ENCODE peak calls at places on chromosome 13, in four cellular contexts. N is transverse colon, F is ascending aorta, G is left lung. K is an unnamed sample. For H3K4me1, the result is how much of the 10 kb centered on the place peaks cover.

GRCh38 chr13:62357887-62358645 is 942.4 kb upstream of the PCDH20 start:
- DNase-seq in G (no peak), F (no peak), N (no peak), K (no peak)

GRCh38 chr13:111599791-111600190 is 279.3 kb downstream of the TEX29 start:
- DNase-seq in F (no peak), N (no peak), G (no peak), K (no peak)

GRCh38 chr13:21060063-21060826 is 1.1 kb downstream of the LATS2 start:
- DNase-seq in F (peak), G (peak), N (peak), K (no peak)

GRCh38 chr13:23427342-23428182 is 5.9 kb downstream of the SACS start:
- DNase-seq in F (peak), G (no peak), N (peak), K (peak)

GRCh38 chr13:112714366-112714765 is 24.5 kb downstream of the ATP11A start:
- DNase-seq in F (peak), G (no peak), N (no peak), K (no peak)

GRCh38 chr13:22031702-22032286 is 360.9 kb downstream of the FGF9 start:
- DNase-seq in F (no peak), G (no peak), N (no peak), K (peak)

GRCh38 chr13:39364797-39365468 is 238.1 kb downstream of the LHFPL6 start:
- DNase-seq in G (no peak), N (no peak), F (no peak), K (no peak)

GRCh38 chr13:24148414-24149305 is 11.9 kb upstream of the SPATA13 start:
- DNase-seq in G (peak), N (peak), F (no peak), K (no peak)

GRCh38 chr13:76516013-76516412 is 370.2 kb downstream of the KCTD12 start:
- DNase-seq in F (no peak), G (no peak), N (no peak), K (no peak)

GRCh38 chr13:54742984-54743383 is 1714.4 kb downstream of the OLFM4 start:
- DNase-seq in N (no peak), G (no peak), F (no peak), K (no peak)

GRCh38 chr13:26853272-26853818 is 92.8 kb upstream of the GPR12 start:
- DNase-seq in G (no peak), F (no peak), N (no peak), K (no peak)

GRCh38 chr13:93496985-93497673 is 270.5 kb downstream of the GPC6 start:
- DNase-seq in N (no peak), G (no peak), F (no peak), K (no peak)

GRCh38 chr13:20106751-20107150 is 54.1 kb downstream of the GJA3 start:
- DNase-seq in N (no peak), F (no peak), G (no peak), K (no peak)

GRCh38 chr13:95267662-95268369 is 33.4 kb downstream of the ABCC4 start:
- DNase-seq in G (no peak), F (no peak), N (peak), K (no peak)

GRCh38 chr13:103164239-103164638 is 98.0 kb upstream of the SLC10A2 start:
- DNase-seq in G (no peak), F (no peak), N (no peak), K (no peak)

GRCh38 chr13:27820524-27821482 is 28.5 kb downstream of the GSX1 start:
- DNase-seq in F (peak), G (no peak), N (no peak), K (no peak)

GRCh38 chr13:75372517-75372916 is 109.5 kb downstream of the TBC1D4 start:
- DNase-seq in F (no peak), N (no peak), G (no peak), K (no peak)

GRCh38 chr13:83881917-83882625 is at the start of gene SLITRK1:
- DNase-seq in G (no peak), N (no peak), F (no peak), K (no peak)

GRCh38 chr13:36098080-36098479 is 33.1 kb downstream of the DCLK1 start:
- DNase-seq in G (no peak), F (no peak), N (no peak), K (no peak)

GRCh38 chr13:31982124-31982523 is 49.5 kb upstream of the FRY start:
- DNase-seq in F (no peak), N (no peak), G (no peak), K (no peak)

GRCh38 chr13:108121406-108121805 is 93.9 kb downstream of the LIG4 start:
- DNase-seq in G (no peak), N (no peak), F (no peak), K (no peak)

GRCh38 chr13:110403721-110404120 is 96.6 kb downstream of the COL4A2 start:
- DNase-seq in F (no peak), N (no peak), G (no peak), K (no peak)

GRCh38 chr13:110407021-110407420 is 99.9 kb downstream of the COL4A2 start:
- DNase-seq in F (no peak), G (no peak), N (no peak), K (no peak)

GRCh38 chr13:110404321-110404720 is 97.2 kb downstream of the COL4A2 start:
- DNase-seq in F (no peak), G (no peak), N (no peak), K (no peak)

GRCh38 chr13:110407531-110407930 is 100.4 kb downstream of the COL4A2 start:
- DNase-seq in G (no peak), F (no peak), N (no peak), K (no peak)

GRCh38 chr13:110405597-110406450 is 98.7 kb downstream of the COL4A2 start:
- DNase-seq in F (no peak), N (no peak), G (no peak), K (no peak)
- H3K4me1 ChIP-seq in F (half or more), N (under half), G (under half), K (half or more)

GRCh38 chr13:45779901-45780300 is 71.7 kb downstream of the SIAH3 start:
- DNase-seq in G (no peak), F (no peak), N (no peak), K (no peak)

GRCh38 chr13:45783346-45784043 is 68.1 kb downstream of the SIAH3 start:
- DNase-seq in N (no peak), F (no peak), G (no peak), K (no peak)

GRCh38 chr13:45778897-45779296 is 72.7 kb downstream of the SIAH3 start:
- DNase-seq in G (no peak), F (no peak), N (no peak), K (no peak)

GRCh38 chr13:45782327-45783045 is 69.1 kb downstream of the SIAH3 start:
- DNase-seq in F (no peak), N (no peak), G (no peak), K (no peak)

GRCh38 chr13:45781553-45782326 is 69.8 kb downstream of the SIAH3 start:
- DNase-seq in F (no peak), N (peak), G (no peak), K (no peak)
- H3K4me1 ChIP-seq in F (under half), N (under half), G (under half), K (under half)

GRCh38 chr13:105426454-105426853 is 1109.0 kb downstream of the EFNB2 start:
- DNase-seq in F (no peak), N (no peak), G (no peak), K (no peak)

GRCh38 chr13:105428816-105429215 is 1106.6 kb downstream of the EFNB2 start:
- DNase-seq in F (no peak), N (no peak), G (no peak), K (no peak)

GRCh38 chr13:105436946-105437345 is 1098.5 kb downstream of the EFNB2 start:
- DNase-seq in F (no peak), G (no peak), N (no peak), K (no peak)

GRCh38 chr13:105432408-105432807 is 1103.1 kb downstream of the EFNB2 start:
- DNase-seq in F (no peak), N (no peak), G (no peak), K (no peak)
- H3K4me1 ChIP-seq in F (under half), N (under half), G (under half), K (under half)

GRCh38 chr13:80473695-80474094 is 132.8 kb upstream of the SPRY2 start:
- DNase-seq in G (no peak), F (no peak), N (no peak), K (no peak)
- H3K4me1 ChIP-seq in G (under half), F (under half), N (under half), K (under half)

GRCh38 chr13:51243832-51244231 is 21.6 kb downstream of the FAM124A start:
- DNase-seq in G (no peak), N (no peak), F (no peak), K (no peak)

GRCh38 chr13:51244637-51245405 is 22.6 kb downstream of the FAM124A start:
- DNase-seq in F (no peak), N (no peak), G (no peak), K (no peak)

GRCh38 chr13:51246411-51247298 is 24.5 kb downstream of the FAM124A start:
- DNase-seq in G (no peak), F (no peak), N (peak), K (no peak)

GRCh38 chr13:51246005-51246404 is 23.8 kb downstream of the FAM124A start:
- DNase-seq in F (no peak), G (no peak), N (no peak), K (no peak)

DNA sequence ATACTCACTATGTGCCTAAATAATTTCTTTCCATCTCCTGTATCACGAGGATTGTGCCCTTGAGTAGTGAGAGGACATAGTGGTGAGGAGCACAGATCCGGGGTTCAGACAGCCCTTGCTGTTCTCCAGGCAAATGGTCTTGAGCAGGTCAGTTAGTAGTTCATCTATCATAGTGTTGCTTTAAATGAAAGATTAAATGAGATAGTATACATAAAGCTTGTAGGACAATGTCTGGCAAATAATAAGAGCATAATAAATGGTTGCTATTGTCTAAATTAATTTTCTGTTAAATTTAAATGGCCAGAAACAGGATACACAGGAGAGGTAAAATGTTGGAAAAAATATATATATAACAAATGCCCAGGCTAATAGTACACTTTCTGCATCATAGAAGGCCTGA is 23.4 kb downstream of the FAM124A start:
- DNase-seq in F (no peak), G (no peak), N (no peak), K (no peak)
- H3K4me1 ChIP-seq in F (under half), G (under half), N (under half), K (half or more)

GRCh38 chr13:66565261-66565660 is 664.9 kb downstream of the PCDH9 start:
- DNase-seq in F (no peak), N (no peak), G (no peak), K (no peak)

GRCh38 chr13:66563076-66563475 is 667.1 kb downstream of the PCDH9 start:
- DNase-seq in N (no peak), F (no peak), G (no peak), K (no peak)

GRCh38 chr13:66567899-66568612 is 662.1 kb downstream of the PCDH9 start:
- DNase-seq in G (no peak), N (no peak), F (no peak), K (no peak)
- H3K4me1 ChIP-seq in G (under half), N (under half), F (under half), K (under half)

GRCh38 chr13:33207616-33207964 is 78.0 kb downstream of the STARD13 start:
- DNase-seq in G (peak), N (no peak), F (no peak), K (peak)

GRCh38 chr13:33213797-33214196 is 71.8 kb downstream of the STARD13 start:
- DNase-seq in G (no peak), F (no peak), N (no peak), K (no peak)

GRCh38 chr13:33208290-33208990 is 77.1 kb downstream of the STARD13 start:
- DNase-seq in G (no peak), N (no peak), F (no peak), K (peak)

GRCh38 chr13:33213024-33213795 is 72.3 kb downstream of the STARD13 start:
- DNase-seq in N (no peak), F (no peak), G (no peak), K (peak)

GRCh38 chr13:33212396-33212795 is 73.2 kb downstream of the STARD13 start:
- DNase-seq in F (no peak), N (no peak), G (no peak), K (peak)
- H3K4me1 ChIP-seq in F (under half), N (under half), G (under half), K (half or more)

K was measured in esophagus muscularis mucosa.